ENCODE peak calls at places on chromosome 11, in five cellular contexts. One of them, this sample, is unnamed.
A peak's percentile ranks its signal among the peaks of the same experiment; 100 is the strongest.

GRCh38 chr11:65559951-65560537 is 1.9 kb upstream of the LTBP3 start:
- DNase-seq in adipocyte: peak; percentile 53
- DNase-seq in HCT116: peak; percentile 89
- DNase-seq in cardiac muscle cell: peak; percentile 62
- DNase-seq in osteoblast: peak; percentile 96
- DNase-seq in this sample: no peak

GRCh38 chr11:119691020-119691666 is 37.9 kb downstream of the NECTIN1 start:
- DNase-seq in adipocyte: no peak
- DNase-seq in HCT116: no peak
- DNase-seq in cardiac muscle cell: no peak
- DNase-seq in osteoblast: no peak
- DNase-seq in this sample: no peak

GRCh38 chr11:111064118-111064517 is 181.4 kb upstream of the POU2AF2 start:
- DNase-seq in adipocyte: peak; percentile 60
- DNase-seq in HCT116: no peak
- DNase-seq in cardiac muscle cell: peak; percentile 60
- DNase-seq in osteoblast: no peak
- DNase-seq in this sample: no peak

GRCh38 chr11:69892986-69893555 is 73.9 kb upstream of the FGF3 start:
- DNase-seq in adipocyte: no peak
- DNase-seq in HCT116: no peak
- DNase-seq in cardiac muscle cell: no peak
- DNase-seq in osteoblast: no peak
- DNase-seq in this sample: no peak

GRCh38 chr11:94525933-94526332 is 13.7 kb downstream of the C11orf97 start:
- DNase-seq in adipocyte: peak; percentile 79
- DNase-seq in HCT116: no peak
- DNase-seq in cardiac muscle cell: peak; percentile 90
- DNase-seq in osteoblast: no peak
- DNase-seq in this sample: no peak

GRCh38 chr11:12245549-12245986 is 131.8 kb upstream of the PARVA start:
- DNase-seq in adipocyte: no peak
- DNase-seq in HCT116: no peak
- DNase-seq in cardiac muscle cell: no peak
- DNase-seq in osteoblast: peak; percentile 75
- DNase-seq in this sample: no peak

GRCh38 chr11:9847636-9848035 is 183.8 kb downstream of the SWAP70 start:
- DNase-seq in adipocyte: no peak
- DNase-seq in HCT116: no peak
- DNase-seq in cardiac muscle cell: no peak
- DNase-seq in osteoblast: no peak
- DNase-seq in this sample: no peak

GRCh38 chr11:74989269-74989655 is 529 bp downstream of the NEU3 start:
- DNase-seq in adipocyte: no peak
- DNase-seq in HCT116: no peak
- DNase-seq in cardiac muscle cell: no peak
- DNase-seq in osteoblast: peak; percentile 6
- DNase-seq in this sample: no peak

GRCh38 chr11:95715777-95716241 is 73.8 kb downstream of the FAM76B start:
- DNase-seq in adipocyte: peak; percentile 48
- DNase-seq in HCT116: no peak
- DNase-seq in cardiac muscle cell: peak; percentile 61
- DNase-seq in osteoblast: no peak
- DNase-seq in this sample: no peak

GRCh38 chr11:30960387-30960992 is 374.3 kb upstream of the MPPED2 start:
- DNase-seq in adipocyte: peak; percentile 41
- DNase-seq in HCT116: peak; percentile 35
- DNase-seq in cardiac muscle cell: peak; percentile 66
- DNase-seq in osteoblast: no peak
- DNase-seq in this sample: peak; percentile 43

GRCh38 chr11:113247231-113247630 is 67.2 kb upstream of the TTC12 start:
- DNase-seq in adipocyte: no peak
- DNase-seq in HCT116: no peak
- DNase-seq in cardiac muscle cell: no peak
- DNase-seq in osteoblast: no peak
- DNase-seq in this sample: no peak

GRCh38 chr11:61120865-61121831 is 18.9 kb downstream of the CD5 start:
- DNase-seq in adipocyte: no peak
- DNase-seq in HCT116: no peak
- DNase-seq in cardiac muscle cell: peak; percentile 52
- DNase-seq in osteoblast: peak; percentile 88
- DNase-seq in this sample: no peak

GRCh38 chr11:71466358-71466757 is 13.4 kb downstream of the NADSYN1 start:
- DNase-seq in adipocyte: no peak
- DNase-seq in HCT116: no peak
- DNase-seq in cardiac muscle cell: no peak
- DNase-seq in osteoblast: no peak
- DNase-seq in this sample: no peak

GRCh38 chr11:6323291-6323905 is 3.1 kb upstream of the CAVIN3 start:
- DNase-seq in adipocyte: no peak
- DNase-seq in HCT116: no peak
- DNase-seq in cardiac muscle cell: no peak
- DNase-seq in osteoblast: no peak
- DNase-seq in this sample: peak; percentile 39

GRCh38 chr11:70547821-70548670 is 149.7 kb downstream of the CTTN start:
- DNase-seq in adipocyte: no peak
- DNase-seq in HCT116: no peak
- DNase-seq in cardiac muscle cell: no peak
- DNase-seq in osteoblast: peak; percentile 84
- DNase-seq in this sample: no peak

GRCh38 chr11:8298801-8299786 is 35.4 kb upstream of the LMO1 start:
- DNase-seq in adipocyte: no peak
- DNase-seq in HCT116: no peak
- DNase-seq in cardiac muscle cell: no peak
- DNase-seq in osteoblast: no peak
- DNase-seq in this sample: no peak

GRCh38 chr11:6326303-6326702 is 6.0 kb upstream of the CAVIN3 start:
- DNase-seq in adipocyte: no peak
- DNase-seq in HCT116: no peak
- DNase-seq in cardiac muscle cell: no peak
- DNase-seq in osteoblast: no peak
- DNase-seq in this sample: no peak

GRCh38 chr11:16095756-16096155 is 260.6 kb downstream of the SOX6 start:
- DNase-seq in adipocyte: no peak
- DNase-seq in HCT116: no peak
- DNase-seq in cardiac muscle cell: no peak
- DNase-seq in osteoblast: no peak
- DNase-seq in this sample: no peak

GRCh38 chr11:95078526-95078925 is 11.1 kb upstream of the ENDOD1 start:
- DNase-seq in adipocyte: no peak
- DNase-seq in HCT116: no peak
- DNase-seq in cardiac muscle cell: no peak
- DNase-seq in osteoblast: no peak
- DNase-seq in this sample: no peak

GRCh38 chr11:106627694-106628093 is 390.6 kb downstream of the GUCY1A2 start:
- DNase-seq in adipocyte: no peak
- DNase-seq in HCT116: no peak
- DNase-seq in cardiac muscle cell: no peak
- DNase-seq in osteoblast: no peak
- DNase-seq in this sample: no peak

GRCh38 chr11:120062561-120062930 is 75.4 kb downstream of the TRIM29 start:
- DNase-seq in adipocyte: no peak
- DNase-seq in HCT116: no peak
- DNase-seq in cardiac muscle cell: no peak
- DNase-seq in osteoblast: peak; percentile 50
- DNase-seq in this sample: no peak

GRCh38 chr11:119335655-119336543 is 1.6 kb downstream of the RNF26 start:
- DNase-seq in adipocyte: no peak
- DNase-seq in HCT116: no peak
- DNase-seq in cardiac muscle cell: no peak
- DNase-seq in osteoblast: no peak
- DNase-seq in this sample: peak; percentile 40

GRCh38 chr11:124518900-124519541 is 24.4 kb downstream of the OR8B12 start:
- DNase-seq in adipocyte: peak; percentile 1
- DNase-seq in HCT116: no peak
- DNase-seq in cardiac muscle cell: peak; percentile 65
- DNase-seq in osteoblast: no peak
- DNase-seq in this sample: no peak

GRCh38 chr11:28860898-28861297 is 752.7 kb downstream of the METTL15 start:
- DNase-seq in adipocyte: peak; percentile 78
- DNase-seq in HCT116: peak; percentile 13
- DNase-seq in cardiac muscle cell: peak; percentile 69
- DNase-seq in osteoblast: peak; percentile 14
- DNase-seq in this sample: no peak

GRCh38 chr11:74935285-74935684 is 13.6 kb downstream of the XRRA1 start:
- DNase-seq in adipocyte: no peak
- DNase-seq in HCT116: no peak
- DNase-seq in cardiac muscle cell: no peak
- DNase-seq in osteoblast: no peak
- DNase-seq in this sample: no peak

GRCh38 chr11:119717839-119718534 is 11.0 kb downstream of the NECTIN1 start:
- DNase-seq in adipocyte: no peak
- DNase-seq in HCT116: no peak
- DNase-seq in cardiac muscle cell: no peak
- DNase-seq in osteoblast: no peak
- DNase-seq in this sample: no peak

GRCh38 chr11:122242731-122243130 is 126.7 kb upstream of the BLID start:
- DNase-seq in adipocyte: no peak
- DNase-seq in HCT116: no peak
- DNase-seq in cardiac muscle cell: no peak
- DNase-seq in osteoblast: no peak
- DNase-seq in this sample: no peak

GRCh38 chr11:45163956-45164575 is 17.6 kb downstream of the PRDM11 start:
- DNase-seq in adipocyte: no peak
- DNase-seq in HCT116: no peak
- DNase-seq in cardiac muscle cell: no peak
- DNase-seq in osteoblast: peak; percentile 97
- DNase-seq in this sample: no peak

GRCh38 chr11:78015878-78016277 is 7.2 kb downstream of the KCTD14 start:
- DNase-seq in adipocyte: no peak
- DNase-seq in HCT116: no peak
- DNase-seq in cardiac muscle cell: no peak
- DNase-seq in osteoblast: no peak
- DNase-seq in this sample: no peak

GRCh38 chr11:78022397-78023396 is at the start of gene KCTD14:
- DNase-seq in adipocyte: no peak
- DNase-seq in HCT116: no peak
- DNase-seq in cardiac muscle cell: peak; percentile 35
- DNase-seq in osteoblast: peak; percentile 84
- DNase-seq in this sample: peak; percentile 64

GRCh38 chr11:78019808-78020207 is 3.3 kb downstream of the KCTD14 start:
- DNase-seq in adipocyte: no peak
- DNase-seq in HCT116: no peak
- DNase-seq in cardiac muscle cell: no peak
- DNase-seq in osteoblast: no peak
- DNase-seq in this sample: no peak

GRCh38 chr11:78023426-78023825 is 350 bp upstream of the KCTD14 start:
- DNase-seq in adipocyte: no peak
- DNase-seq in HCT116: no peak
- DNase-seq in cardiac muscle cell: no peak
- DNase-seq in osteoblast: no peak
- DNase-seq in this sample: no peak

DNA sequence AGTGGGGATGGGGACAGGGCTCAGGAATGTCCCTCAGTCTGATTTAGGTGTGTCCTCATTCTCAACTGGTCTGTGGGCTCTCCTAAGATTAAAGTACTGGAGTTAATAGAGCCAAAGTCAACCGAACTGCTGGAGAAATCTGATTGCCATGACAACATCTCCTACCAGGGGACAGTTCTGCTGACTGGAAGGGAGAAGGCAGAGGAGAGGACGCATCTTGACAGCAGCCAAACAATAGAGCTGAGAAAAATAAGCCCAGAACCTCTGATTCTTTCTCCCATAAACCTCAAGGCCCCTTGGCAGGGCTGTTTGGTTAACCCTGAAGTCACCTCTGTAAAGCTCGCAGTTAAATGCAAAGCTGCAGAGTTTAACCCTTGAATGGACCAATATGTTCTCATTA is 2.8 kb downstream of the KCTD14 start:
- DNase-seq in adipocyte: peak; percentile 15
- DNase-seq in HCT116: no peak
- DNase-seq in cardiac muscle cell: no peak
- DNase-seq in osteoblast: no peak
- DNase-seq in this sample: no peak
- H3K4me1 ChIP-seq in adipocyte: no peaks in the 10 kb centered on the region
- H3K4me1 ChIP-seq in HCT116: peaks cover 45% of the 10 kb centered on the region
- H3K4me1 ChIP-seq in cardiac muscle cell: no peaks in the 10 kb centered on the region
- H3K4me1 ChIP-seq in osteoblast: no peaks in the 10 kb centered on the region
- H3K4me1 ChIP-seq in this sample: peaks cover 20% of the 10 kb centered on the region

DNA sequence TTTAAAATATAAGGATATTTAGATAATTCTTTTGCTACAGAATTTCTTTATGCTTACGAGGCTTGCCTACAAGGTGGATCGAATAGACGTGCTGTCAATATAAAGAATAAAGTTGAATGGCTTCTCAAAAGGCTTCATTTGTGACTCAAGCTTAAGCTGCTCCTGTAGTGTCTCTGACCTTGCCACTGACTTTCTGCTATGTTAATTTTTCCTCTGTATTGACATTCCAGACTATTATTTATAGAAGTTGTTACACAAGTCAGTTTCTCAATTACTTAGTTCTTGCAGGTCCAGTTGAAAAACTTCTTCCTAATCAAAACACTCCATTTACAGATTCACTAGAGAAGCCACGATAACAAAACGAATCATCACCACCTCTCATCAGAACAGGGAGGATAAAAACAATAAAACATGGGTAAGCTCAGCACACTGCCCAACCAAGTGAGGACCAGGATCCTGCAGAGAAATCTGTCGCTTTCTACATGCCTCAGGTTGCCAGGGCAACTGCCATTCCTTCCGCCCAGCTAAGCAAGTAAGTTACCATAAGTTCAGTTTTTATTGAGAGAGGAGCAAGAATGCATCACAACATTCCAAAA is 39.0 kb upstream of the CHKA start:
- DNase-seq in adipocyte: no peak
- DNase-seq in HCT116: no peak
- DNase-seq in cardiac muscle cell: no peak
- DNase-seq in osteoblast: no peak
- DNase-seq in this sample: no peak
- H3K4me3 ChIP-seq in adipocyte: no peak overlapping the region
- H3K4me3 ChIP-seq in HCT116: no peak overlapping the region
- H3K4me3 ChIP-seq in cardiac muscle cell: no peak overlapping the region
- H3K4me3 ChIP-seq in osteoblast: no peak overlapping the region
- H3K4me3 ChIP-seq in this sample: no peak overlapping the region

GRCh38 chr11:1637628-1638027 is 8.1 kb downstream of the KRTAP5-5 start:
- DNase-seq in adipocyte: no peak
- DNase-seq in HCT116: no peak
- DNase-seq in cardiac muscle cell: no peak
- DNase-seq in osteoblast: no peak
- DNase-seq in this sample: no peak

GRCh38 chr11:1636291-1636950 is 6.8 kb downstream of the KRTAP5-5 start:
- DNase-seq in adipocyte: no peak
- DNase-seq in HCT116: no peak
- DNase-seq in cardiac muscle cell: no peak
- DNase-seq in osteoblast: no peak
- DNase-seq in this sample: no peak

GRCh38 chr11:1639666-1640065 is 10.1 kb downstream of the KRTAP5-5 start:
- DNase-seq in adipocyte: no peak
- DNase-seq in HCT116: no peak
- DNase-seq in cardiac muscle cell: no peak
- DNase-seq in osteoblast: peak; percentile 27
- DNase-seq in this sample: no peak

GRCh38 chr11:1639102-1639620 is 9.6 kb downstream of the KRTAP5-5 start:
- DNase-seq in adipocyte: no peak
- DNase-seq in HCT116: no peak
- DNase-seq in cardiac muscle cell: no peak
- DNase-seq in osteoblast: no peak
- DNase-seq in this sample: no peak

GRCh38 chr11:1638344-1638743 is 8.8 kb downstream of the KRTAP5-5 start:
- DNase-seq in adipocyte: no peak
- DNase-seq in HCT116: no peak
- DNase-seq in cardiac muscle cell: no peak
- DNase-seq in osteoblast: peak; percentile 71
- DNase-seq in this sample: peak; percentile 5
- H3K4me1 ChIP-seq in adipocyte: no peaks in the 10 kb centered on the region
- H3K4me1 ChIP-seq in HCT116: peaks cover 9% of the 10 kb centered on the region
- H3K4me1 ChIP-seq in cardiac muscle cell: no peaks in the 10 kb centered on the region
- H3K4me1 ChIP-seq in osteoblast: no peaks in the 10 kb centered on the region
- H3K4me1 ChIP-seq in this sample: no peaks in the 10 kb centered on the region

GRCh38 chr11:126993599-126993998 is 7.0 kb downstream of the KIRREL3 start:
- DNase-seq in adipocyte: peak; percentile 78
- DNase-seq in HCT116: no peak
- DNase-seq in cardiac muscle cell: no peak
- DNase-seq in osteoblast: no peak
- DNase-seq in this sample: no peak
- H3K4me3 ChIP-seq in adipocyte: no peak overlapping the region
- H3K4me3 ChIP-seq in HCT116: no peak overlapping the region
- H3K4me3 ChIP-seq in cardiac muscle cell: no peak overlapping the region
- H3K4me3 ChIP-seq in osteoblast: peak overlapping the region; percentile 16
- H3K4me3 ChIP-seq in this sample: no peak overlapping the region

This sample was measured in Caco-2.